ENCODE peak calls at places on chromosomes 3 and 15, in four cellular contexts. One of them, this sample, is unnamed.
A peak's percentile ranks its signal among the peaks of the same experiment; 100 is the strongest.

GRCh38 chr3:42906085-42906904 is at the start of gene ZNF662:
- DNase-seq in A549: no peak
- DNase-seq in AG10803: peak; percentile 49
- DNase-seq in dorsolateral prefrontal cortex: peak; percentile 33
- DNase-seq in this sample: no peak

GRCh38 chr3:5188419-5189405 is 1.2 kb downstream of the EDEM1 start:
- DNase-seq in A549: peak; percentile 53
- DNase-seq in AG10803: peak; percentile 32
- DNase-seq in dorsolateral prefrontal cortex: no peak
- DNase-seq in this sample: no peak

GRCh38 chr15:98599911-98600685 is 48.2 kb upstream of the IGF1R start:
- DNase-seq in A549: no peak
- DNase-seq in AG10803: peak; percentile 57
- DNase-seq in dorsolateral prefrontal cortex: no peak
- DNase-seq in this sample: no peak

GRCh38 chr3:152505926-152506325 is 237.2 kb downstream of the MBNL1 start:
- DNase-seq in A549: no peak
- DNase-seq in AG10803: no peak
- DNase-seq in dorsolateral prefrontal cortex: no peak
- DNase-seq in this sample: no peak

GRCh38 chr3:12775226-12775625 is 16.2 kb upstream of the TMEM40 start:
- DNase-seq in A549: no peak
- DNase-seq in AG10803: no peak
- DNase-seq in dorsolateral prefrontal cortex: no peak
- DNase-seq in this sample: no peak

GRCh38 chr3:4823986-4824947 is 155.0 kb upstream of the BHLHE40 start:
- DNase-seq in A549: no peak
- DNase-seq in AG10803: no peak
- DNase-seq in dorsolateral prefrontal cortex: no peak
- DNase-seq in this sample: no peak

GRCh38 chr3:14320221-14320620 is 82.2 kb upstream of the SLC6A6 start:
- DNase-seq in A549: no peak
- DNase-seq in AG10803: no peak
- DNase-seq in dorsolateral prefrontal cortex: no peak
- DNase-seq in this sample: no peak

GRCh38 chr15:45664451-45664850 is 29.6 kb downstream of the SQOR start:
- DNase-seq in A549: no peak
- DNase-seq in AG10803: peak; percentile 73
- DNase-seq in dorsolateral prefrontal cortex: no peak
- DNase-seq in this sample: peak; percentile 40

GRCh38 chr3:128362026-128362965 is 104.4 kb downstream of the DNAJB8 start:
- DNase-seq in A549: no peak
- DNase-seq in AG10803: no peak
- DNase-seq in dorsolateral prefrontal cortex: no peak
- DNase-seq in this sample: no peak

GRCh38 chr3:28940530-28940929 is 340.3 kb upstream of the RBMS3 start:
- DNase-seq in A549: no peak
- DNase-seq in AG10803: peak; percentile 95
- DNase-seq in dorsolateral prefrontal cortex: no peak
- DNase-seq in this sample: peak; percentile 92

GRCh38 chr3:150639262-150639661 is 36.1 kb downstream of the SELENOT start:
- DNase-seq in A549: no peak
- DNase-seq in AG10803: no peak
- DNase-seq in dorsolateral prefrontal cortex: no peak
- DNase-seq in this sample: no peak

GRCh38 chr3:189839576-189839975 is 208.4 kb downstream of the TP63 start:
- DNase-seq in A549: peak; percentile 87
- DNase-seq in AG10803: peak; percentile 52
- DNase-seq in dorsolateral prefrontal cortex: no peak
- DNase-seq in this sample: peak; percentile 47

GRCh38 chr3:85433334-85433733 is 474.5 kb downstream of the CADM2 start:
- DNase-seq in A549: no peak
- DNase-seq in AG10803: no peak
- DNase-seq in dorsolateral prefrontal cortex: no peak
- DNase-seq in this sample: no peak

GRCh38 chr15:28918141-28918983 is 32.6 kb downstream of the APBA2 start:
- DNase-seq in A549: peak; percentile 75
- DNase-seq in AG10803: no peak
- DNase-seq in dorsolateral prefrontal cortex: no peak
- DNase-seq in this sample: no peak

GRCh38 chr3:37766797-37767776 is 94.6 kb upstream of the CTDSPL start:
- DNase-seq in A549: no peak
- DNase-seq in AG10803: peak; percentile 9
- DNase-seq in dorsolateral prefrontal cortex: no peak
- DNase-seq in this sample: no peak

GRCh38 chr3:25460751-25461150 is 32.7 kb downstream of the RARB start:
- DNase-seq in A549: no peak
- DNase-seq in AG10803: no peak
- DNase-seq in dorsolateral prefrontal cortex: no peak
- DNase-seq in this sample: no peak

GRCh38 chr3:63588897-63589296 is 63.6 kb upstream of the SNTN start:
- DNase-seq in A549: peak; percentile 1
- DNase-seq in AG10803: no peak
- DNase-seq in dorsolateral prefrontal cortex: no peak
- DNase-seq in this sample: no peak

GRCh38 chr15:52277575-52277974 is 18.0 kb downstream of the MYO5C start:
- DNase-seq in A549: no peak
- DNase-seq in AG10803: no peak
- DNase-seq in dorsolateral prefrontal cortex: no peak
- DNase-seq in this sample: no peak

GRCh38 chr3:175951047-175951694 is 1092.0 kb downstream of the NAALADL2 start:
- DNase-seq in A549: no peak
- DNase-seq in AG10803: peak; percentile 42
- DNase-seq in dorsolateral prefrontal cortex: no peak
- DNase-seq in this sample: peak; percentile 29

GRCh38 chr15:101258238-101259144 is 6.6 kb upstream of the CHSY1 start:
- DNase-seq in A549: peak; percentile 79
- DNase-seq in AG10803: peak; percentile 75
- DNase-seq in dorsolateral prefrontal cortex: no peak
- DNase-seq in this sample: no peak

GRCh38 chr3:124336067-124336656 is 344.2 kb upstream of the ROPN1 start:
- DNase-seq in A549: no peak
- DNase-seq in AG10803: no peak
- DNase-seq in dorsolateral prefrontal cortex: no peak
- DNase-seq in this sample: no peak

DNA sequence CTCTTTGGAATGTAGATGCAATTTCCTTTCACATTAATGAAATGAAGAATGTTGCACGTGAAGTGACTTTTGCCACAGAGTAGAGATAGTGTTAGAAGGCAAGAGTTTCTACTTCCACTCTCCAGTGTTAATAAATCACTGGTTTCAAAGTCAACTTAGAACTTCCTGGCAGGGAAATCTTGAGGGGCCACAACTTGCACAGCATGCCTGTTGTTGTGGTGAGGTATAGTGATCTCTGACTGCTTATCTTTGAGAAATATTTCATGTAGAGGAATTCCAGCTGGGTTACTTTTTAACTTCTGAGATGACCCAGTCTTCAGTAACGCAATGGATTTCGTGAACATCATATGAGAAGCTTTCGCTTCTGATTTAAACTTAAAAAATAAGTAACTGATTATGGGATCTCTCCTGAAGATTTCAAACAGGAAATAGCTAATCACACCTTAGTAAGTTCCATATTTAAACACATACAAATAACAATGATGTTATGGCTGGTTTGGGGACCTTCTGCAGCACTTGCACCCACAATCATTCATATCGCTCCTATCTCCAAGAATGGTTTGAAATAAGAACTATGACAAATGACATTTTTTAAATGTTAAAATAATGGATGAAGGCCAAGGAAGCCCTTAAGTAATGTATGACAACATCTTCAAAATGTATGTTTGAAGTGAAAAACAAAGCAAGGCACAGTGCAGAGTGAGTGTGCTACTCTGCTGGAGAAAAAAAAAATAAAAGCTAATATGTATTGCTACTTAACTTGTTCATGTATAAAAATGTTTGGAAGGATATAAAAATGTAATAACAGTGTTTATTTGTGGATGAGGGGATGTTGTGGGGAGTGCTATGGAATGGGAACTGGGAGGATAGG is 726.5 kb upstream of the NECTIN3 start:
- DNase-seq in A549: peak; percentile 91
- DNase-seq in AG10803: no peak
- DNase-seq in dorsolateral prefrontal cortex: no peak
- DNase-seq in this sample: no peak
- H3K4me3 ChIP-seq in A549: peak overlapping the region; percentile 16
- H3K4me3 ChIP-seq in AG10803: no peak overlapping the region
- H3K4me3 ChIP-seq in dorsolateral prefrontal cortex: no peak overlapping the region
- H3K4me3 ChIP-seq in this sample: no peak overlapping the region

GRCh38 chr3:120198305-120198878 is 86.6 kb downstream of the GPR156 start:
- DNase-seq in A549: peak; percentile 59
- DNase-seq in AG10803: peak; percentile 34
- DNase-seq in dorsolateral prefrontal cortex: no peak
- DNase-seq in this sample: no peak
- TF ChIP-seq CTCF in A549: peak; percentile 56
- TF ChIP-seq CTCF in AG10803: peak; percentile 40
- TF ChIP-seq CTCF in dorsolateral prefrontal cortex: peak; percentile 44
- TF ChIP-seq CTCF in this sample: no peak

DNA sequence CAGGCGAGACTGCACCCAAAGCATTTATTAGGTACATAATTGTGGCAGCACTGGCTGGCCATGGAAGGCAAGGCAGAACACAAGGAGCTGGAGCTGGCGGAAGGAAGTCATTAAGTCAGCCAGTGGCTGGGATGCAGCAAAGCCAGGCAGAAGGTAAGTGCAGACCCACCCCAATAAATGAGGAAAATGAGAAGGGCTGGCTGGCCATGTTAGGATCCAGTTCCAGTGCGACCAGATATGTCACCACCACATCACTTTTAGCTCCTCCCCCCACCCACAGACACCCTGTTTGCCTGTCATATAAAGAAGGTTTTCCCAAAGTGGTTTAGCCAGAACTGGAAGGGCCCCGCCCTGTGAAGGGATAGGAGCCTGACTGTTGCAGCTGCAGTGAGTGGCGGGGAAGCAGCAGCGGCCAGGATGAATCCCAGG is at the start of gene FURIN:
- DNase-seq in A549: no peak
- DNase-seq in AG10803: no peak
- DNase-seq in dorsolateral prefrontal cortex: no peak
- DNase-seq in this sample: no peak
- H3K4me3 ChIP-seq in A549: no peak within 1 kb of the TSS
- H3K4me3 ChIP-seq in AG10803: no peak within 1 kb of the TSS
- H3K4me3 ChIP-seq in dorsolateral prefrontal cortex: no peak within 1 kb of the TSS
- H3K4me3 ChIP-seq in this sample: no peak within 1 kb of the TSS

GRCh38 chr15:80660114-80660513 is 35.0 kb upstream of the ABHD17C start:
- DNase-seq in A549: peak; percentile 63
- DNase-seq in AG10803: peak; percentile 29
- DNase-seq in dorsolateral prefrontal cortex: no peak
- DNase-seq in this sample: no peak
- TF ChIP-seq CTCF in A549: peak; percentile 53
- TF ChIP-seq CTCF in AG10803: peak; percentile 53
- TF ChIP-seq CTCF in dorsolateral prefrontal cortex: peak; percentile 20
- TF ChIP-seq CTCF in this sample: peak; percentile 65

GRCh38 chr3:116929534-116930222 is 220.1 kb downstream of the TUSC7 start:
- DNase-seq in A549: no peak
- DNase-seq in AG10803: no peak
- DNase-seq in dorsolateral prefrontal cortex: no peak
- DNase-seq in this sample: no peak

GRCh38 chr3:116930786-116931185 is 221.2 kb downstream of the TUSC7 start:
- DNase-seq in A549: no peak
- DNase-seq in AG10803: no peak
- DNase-seq in dorsolateral prefrontal cortex: no peak
- DNase-seq in this sample: no peak

DNA sequence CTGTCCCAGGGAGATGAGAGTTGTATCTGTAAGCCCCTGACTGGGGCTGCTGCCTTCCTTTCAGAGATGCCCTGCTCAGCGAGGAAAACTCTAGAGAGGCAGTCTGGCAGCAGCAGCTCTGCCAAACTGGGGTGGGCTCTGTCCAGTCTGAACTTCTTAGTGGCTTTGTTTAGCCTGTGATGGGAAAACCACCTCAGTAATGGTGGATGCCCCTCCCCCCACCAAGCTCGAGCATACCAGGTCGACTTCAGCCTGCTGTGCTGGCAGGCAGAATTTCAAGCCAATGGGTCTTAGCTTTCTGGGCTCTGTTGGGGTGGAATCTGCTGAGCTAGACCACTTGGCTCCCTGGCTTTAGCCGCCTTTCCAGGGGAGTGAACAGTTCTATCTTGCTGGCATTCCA is 218.3 kb downstream of the TUSC7 start:
- DNase-seq in A549: no peak
- DNase-seq in AG10803: no peak
- DNase-seq in dorsolateral prefrontal cortex: no peak
- DNase-seq in this sample: no peak
- H3K4me3 ChIP-seq in A549: no peak overlapping the region
- H3K4me3 ChIP-seq in AG10803: no peak overlapping the region
- H3K4me3 ChIP-seq in dorsolateral prefrontal cortex: no peak overlapping the region
- H3K4me3 ChIP-seq in this sample: no peak overlapping the region

DNA sequence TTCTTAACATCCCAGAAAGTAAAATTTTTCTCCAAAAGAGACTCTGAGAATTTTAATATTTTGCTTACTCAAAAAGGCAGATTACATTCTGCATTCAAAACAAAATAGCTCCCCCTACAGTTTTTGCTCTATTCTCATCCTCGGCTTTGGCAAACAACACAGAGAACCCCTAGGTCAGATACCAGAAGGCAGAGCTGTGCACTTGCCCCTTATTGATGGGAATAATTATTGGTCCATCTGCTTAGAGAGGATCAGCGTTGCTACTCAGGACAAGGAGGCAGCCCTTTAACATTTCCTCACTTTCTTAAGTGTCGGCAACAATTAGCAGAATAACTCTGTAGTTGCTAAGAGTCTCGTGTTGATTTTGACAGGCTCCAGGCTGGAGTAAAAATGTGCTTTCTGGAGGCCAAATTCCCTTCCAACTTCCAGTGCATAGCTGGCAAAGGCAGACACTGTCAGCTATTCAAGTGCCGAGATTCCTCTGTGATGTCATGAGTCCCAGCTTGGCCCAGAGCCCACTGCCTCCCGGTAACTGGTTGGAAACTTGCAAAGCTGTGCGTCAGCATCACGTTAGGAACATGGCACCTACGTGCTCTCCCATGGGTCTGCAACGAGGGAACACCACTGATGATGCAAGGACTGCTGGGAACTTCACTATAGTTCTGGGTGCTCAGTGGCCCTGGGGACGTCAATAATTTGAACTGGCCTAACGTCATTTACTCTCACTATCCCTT is 482.7 kb upstream of the ADAMTS9 start:
- DNase-seq in A549: peak; percentile 48
- DNase-seq in AG10803: peak; percentile 84
- DNase-seq in dorsolateral prefrontal cortex: no peak
- DNase-seq in this sample: no peak
- TF ChIP-seq CTCF in A549: no peak
- TF ChIP-seq CTCF in AG10803: peak; percentile 58
- TF ChIP-seq CTCF in dorsolateral prefrontal cortex: peak; percentile 46
- TF ChIP-seq CTCF in this sample: no peak

This sample was measured in AG04449.